ENCODE peak calls at places on chromosome 10, in seven cellular contexts. Z is spleen; B is activated naive CD8-positive, alpha-beta T cell treated with anti-CD3 and anti-CD28 coated beads, Interleukin-2, amount 10 ng/mL, durations not matched to agents 7 days and 5 days; I is AG08396; K is stimulated activated CD4-positive, alpha-beta T cell treated with anti-CD3 and anti-CD28 coated beads, Interleukin-12 subunit alpha, Interleukin-12 subunit beta, amount 100 ng/mL, for 48 hours; Q is GOT3; U is HCEC 1CT. L is an unnamed sample.

GRCh38 chr10:16519908-16520861 is 1.5 kb downstream of the C1QL3 start:
- DNase-seq in Q (no peak), Z (no peak), K (no peak), B (peak), U (no peak), I (no peak), L (no peak)

GRCh38 chr10:64350665-64351064 is 829.5 kb downstream of the REEP3 start:
- DNase-seq in Q (no peak), Z (no peak), B (no peak), U (no peak), K (no peak), I (no peak), L (no peak)

GRCh38 chr10:6019010-6019782 is 41.9 kb upstream of the IL15RA start:
- DNase-seq in Z (no peak), I (no peak), U (no peak), K (no peak), B (no peak), Q (no peak), L (no peak)

GRCh38 chr10:43362191-43362839 is 9.1 kb upstream of the FXYD4 start:
- DNase-seq in I (peak), U (no peak), K (peak), B (peak), Z (peak), Q (peak), L (peak)

GRCh38 chr10:68924593-68924992 is 23.5 kb downstream of the DDX50 start:
- DNase-seq in I (no peak), B (no peak), U (no peak), Q (no peak), Z (no peak), K (no peak), L (no peak)

GRCh38 chr10:11602919-11603523 is 8.4 kb downstream of the USP6NL start:
- DNase-seq in Q (no peak), Z (no peak), U (no peak), K (no peak), I (no peak), B (no peak), L (no peak)

GRCh38 chr10:62681211-62681940 is 123.1 kb upstream of the ADO start:
- DNase-seq in Z (peak), I (no peak), K (peak), B (peak), Q (no peak), U (no peak), L (peak)

GRCh38 chr10:64762861-64763260 is 1241.7 kb downstream of the REEP3 start:
- DNase-seq in K (no peak), Q (no peak), U (no peak), B (no peak), Z (no peak), I (no peak), L (peak)

GRCh38 chr10:14601872-14602725 is 172.6 kb downstream of the FAM107B start:
- DNase-seq in Q (no peak), K (peak), Z (peak), B (peak), I (peak), U (no peak), L (peak)

GRCh38 chr10:120538091-120538490 is 81.1 kb downstream of the PLPP4 start:
- DNase-seq in I (no peak), B (no peak), Z (no peak), K (no peak), Q (no peak), U (no peak), L (no peak)

GRCh38 chr10:102641398-102641797 is 2.9 kb upstream of the TRIM8 start:
- DNase-seq in I (no peak), K (no peak), B (no peak), U (no peak), Z (no peak), Q (no peak), L (no peak)

L was measured in SK-MEL-5.